ENCODE peak calls at places on chromosomes 12 and 14, in ten cellular contexts. F is upper lobe of right lung; I is iris pigment epithelial cell; R is neural progenitor cell; W is type B pancreatic cell; S is activated T-cell treated with anti-CD3 and anti-CD28 coated beads for 1 hour; C is posterior cingulate gyrus; A is NCI-H774; G is activated CD4-positive, alpha-beta T cell treated with anti-CD3 and anti-CD28 coated beads, Interleukin-2, amount 50 U/mL, for 1 hour; K is lower leg skin. N is an unnamed sample.

GRCh38 chr12:91361864-91362263 is 179.2 kb upstream of the DCN start:
- DNase-seq in F (no peak), K (no peak), G (no peak), R (peak; percentile 59), I (peak; percentile 56), C (no peak), A (peak; percentile 43), S (no peak), W (no peak), N (no peak)

GRCh38 chr12:26361964-26362363 is 166.6 kb downstream of the SSPN start:
- DNase-seq in A (no peak), C (no peak), K (no peak), R (no peak), G (no peak), W (no peak), S (no peak), I (no peak), F (no peak), N (no peak)

GRCh38 chr14:52706286-52706685 is 714 bp upstream of the PSMC6 start:
- DNase-seq in C (no peak), R (no peak), W (no peak), A (no peak), S (peak; percentile 14), G (peak; percentile 15), F (no peak), K (no peak), I (peak; percentile 58), N (no peak)

GRCh38 chr14:39232554-39233415 is 930 bp upstream of the MIA2 start:
- DNase-seq in W (no peak), I (peak; percentile 93), A (no peak), G (no peak), R (no peak), K (no peak), S (no peak), C (no peak), F (peak; percentile 67), N (no peak)

GRCh38 chr12:10720974-10721565 is 2.1 kb downstream of the YBX3 start:
- DNase-seq in W (no peak), I (peak; percentile 36), S (no peak), A (no peak), C (no peak), R (no peak), G (no peak), K (no peak), F (no peak), N (no peak)

GRCh38 chr12:2853626-2854025 is 3.2 kb downstream of the TEX52 start:
- DNase-seq in R (peak; percentile 90), I (peak; percentile 69), A (peak; percentile 62), K (peak; percentile 94), W (peak; percentile 86), F (peak; percentile 86), C (peak; percentile 86), S (peak; percentile 31), G (peak; percentile 41), N (peak; percentile 84)

GRCh38 chr14:92783813-92784431 is 10.2 kb upstream of the GOLGA5 start:
- DNase-seq in R (peak; percentile 43), G (peak; percentile 10), S (no peak), A (peak; percentile 52), F (no peak), W (no peak), C (no peak), I (peak; percentile 71), K (no peak), N (no peak)

GRCh38 chr12:43728117-43728516 is 30.5 kb downstream of the PUS7L start:
- DNase-seq in K (no peak), W (no peak), S (no peak), I (peak; percentile 10), R (no peak), C (no peak), G (no peak), F (no peak), A (no peak), N (no peak)

GRCh38 chr14:61193471-61193870 is 87.7 kb downstream of the TMEM30B start:
- DNase-seq in R (no peak), I (no peak), K (no peak), A (no peak), W (no peak), C (no peak), F (no peak), G (no peak), S (no peak), N (no peak)

GRCh38 chr14:96625436-96625945 is 123.3 kb downstream of the PAPOLA start:
- DNase-seq in A (no peak), I (no peak), F (no peak), R (no peak), S (no peak), C (no peak), G (no peak), K (peak; percentile 68), W (peak; percentile 47), N (no peak)

GRCh38 chr14:75523771-75524171 is 1.5 kb downstream of the BATF start:
- DNase-seq in K (no peak), R (no peak), G (no peak), I (peak; percentile 16), W (no peak), F (no peak), S (no peak), A (no peak), C (no peak), N (no peak)

GRCh38 chr12:84599539-84599938 is 313.1 kb downstream of the SLC6A15 start:
- DNase-seq in F (no peak), A (peak; percentile 20), I (peak; percentile 20), C (no peak), K (no peak), W (no peak), R (no peak), G (no peak), S (no peak), N (no peak)

GRCh38 chr14:74531467-74531866 is 37.9 kb downstream of the ISCA2 start:
- DNase-seq in K (no peak), G (no peak), C (no peak), I (peak; percentile 45), F (no peak), S (no peak), R (peak; percentile 70), A (no peak), W (no peak), N (peak; percentile 33)

GRCh38 chr12:96752211-96752610 is 154.8 kb upstream of the NEDD1 start:
- DNase-seq in I (no peak), K (no peak), G (no peak), A (no peak), S (no peak), R (no peak), F (no peak), W (no peak), C (no peak), N (no peak)

GRCh38 chr12:88153959-88154358 is 11.9 kb downstream of the TMTC3 start:
- DNase-seq in G (no peak), F (no peak), S (no peak), W (no peak), R (peak; percentile 9), A (no peak), C (no peak), K (no peak), I (peak; percentile 68), N (no peak)